ENCODE peak calls at places on chromosomes 2 and 18, in six cellular contexts. One of them, this sample, is unnamed.

GRCh38 chr2:219433666-219434467 is 776 bp upstream of the SPEG start:
- DNase-seq in fibroblast of mammary gland: peak; percentile 71
- DNase-seq in glutamatergic neuron: peak; percentile 69
- DNase-seq in GM13976: no peak
- DNase-seq in heart left ventricle: no peak
- DNase-seq in uterus: no peak
- DNase-seq in this sample: peak; percentile 27

GRCh38 chr2:25286025-25286400 is 55.7 kb downstream of the DNMT3A start:
- DNase-seq in GM13976: peak; percentile 82
- DNase-seq in glutamatergic neuron: no peak
- DNase-seq in heart left ventricle: no peak
- DNase-seq in fibroblast of mammary gland: no peak
- DNase-seq in uterus: no peak
- DNase-seq in this sample: no peak

GRCh38 chr2:30259827-30260679 is 28.7 kb downstream of the LBH start:
- DNase-seq in glutamatergic neuron: no peak
- DNase-seq in GM13976: no peak
- DNase-seq in uterus: no peak
- DNase-seq in fibroblast of mammary gland: no peak
- DNase-seq in heart left ventricle: no peak
- DNase-seq in this sample: no peak

GRCh38 chr2:241514545-241514944 is 6.2 kb upstream of the STK25 start:
- DNase-seq in GM13976: no peak
- DNase-seq in glutamatergic neuron: no peak
- DNase-seq in fibroblast of mammary gland: no peak
- DNase-seq in uterus: no peak
- DNase-seq in heart left ventricle: no peak
- DNase-seq in this sample: no peak

GRCh38 chr2:187709063-187709462 is 154.8 kb upstream of the TFPI start:
- DNase-seq in fibroblast of mammary gland: no peak
- DNase-seq in heart left ventricle: no peak
- DNase-seq in uterus: no peak
- DNase-seq in glutamatergic neuron: no peak
- DNase-seq in GM13976: no peak
- DNase-seq in this sample: no peak

GRCh38 chr2:40178171-40178778 is 273.6 kb downstream of the SLC8A1 start:
- DNase-seq in fibroblast of mammary gland: no peak
- DNase-seq in heart left ventricle: no peak
- DNase-seq in GM13976: no peak
- DNase-seq in glutamatergic neuron: no peak
- DNase-seq in uterus: no peak
- DNase-seq in this sample: no peak

GRCh38 chr2:147760984-147761383 is 83.8 kb upstream of the ACVR2A start:
- DNase-seq in heart left ventricle: no peak
- DNase-seq in uterus: no peak
- DNase-seq in glutamatergic neuron: no peak
- DNase-seq in GM13976: no peak
- DNase-seq in fibroblast of mammary gland: peak; percentile 6
- DNase-seq in this sample: no peak

GRCh38 chr2:207465894-207466293 is 63.9 kb upstream of the CREB1 start:
- DNase-seq in uterus: no peak
- DNase-seq in glutamatergic neuron: no peak
- DNase-seq in GM13976: no peak
- DNase-seq in fibroblast of mammary gland: peak; percentile 44
- DNase-seq in heart left ventricle: no peak
- DNase-seq in this sample: no peak

GRCh38 chr2:40516604-40517003 is 64.7 kb upstream of the SLC8A1 start:
- DNase-seq in fibroblast of mammary gland: no peak
- DNase-seq in uterus: no peak
- DNase-seq in GM13976: no peak
- DNase-seq in heart left ventricle: no peak
- DNase-seq in glutamatergic neuron: no peak
- DNase-seq in this sample: no peak

GRCh38 chr2:37414470-37414949 is 70.1 kb downstream of the QPCT start:
- DNase-seq in heart left ventricle: no peak
- DNase-seq in uterus: no peak
- DNase-seq in GM13976: peak; percentile 70
- DNase-seq in fibroblast of mammary gland: peak; percentile 81
- DNase-seq in glutamatergic neuron: no peak
- DNase-seq in this sample: peak; percentile 65

GRCh38 chr2:108490506-108491122 is 41.6 kb downstream of the GCC2 start:
- DNase-seq in uterus: no peak
- DNase-seq in GM13976: no peak
- DNase-seq in fibroblast of mammary gland: no peak
- DNase-seq in heart left ventricle: no peak
- DNase-seq in glutamatergic neuron: no peak
- DNase-seq in this sample: no peak

GRCh38 chr2:134636714-134637113 is 82.1 kb downstream of the TMEM163 start:
- DNase-seq in heart left ventricle: no peak
- DNase-seq in glutamatergic neuron: no peak
- DNase-seq in uterus: no peak
- DNase-seq in GM13976: no peak
- DNase-seq in fibroblast of mammary gland: no peak
- DNase-seq in this sample: no peak

GRCh38 chr18:44651918-44652317 is 28.8 kb upstream of the SETBP1 start:
- DNase-seq in fibroblast of mammary gland: no peak
- DNase-seq in uterus: no peak
- DNase-seq in GM13976: no peak
- DNase-seq in glutamatergic neuron: no peak
- DNase-seq in heart left ventricle: no peak
- DNase-seq in this sample: no peak

GRCh38 chr2:74648009-74648443 is at the start of gene M1AP:
- DNase-seq in glutamatergic neuron: peak; percentile 35
- DNase-seq in GM13976: peak; percentile 51
- DNase-seq in uterus: no peak
- DNase-seq in heart left ventricle: no peak
- DNase-seq in fibroblast of mammary gland: no peak
- DNase-seq in this sample: no peak

GRCh38 chr18:47316924-47317323 is 65.5 kb upstream of the SKOR2 start:
- DNase-seq in GM13976: no peak
- DNase-seq in heart left ventricle: no peak
- DNase-seq in fibroblast of mammary gland: no peak
- DNase-seq in glutamatergic neuron: no peak
- DNase-seq in uterus: no peak
- DNase-seq in this sample: no peak

GRCh38 chr18:52322307-52322706 is 17.7 kb upstream of the DCC start:
- DNase-seq in GM13976: no peak
- DNase-seq in heart left ventricle: no peak
- DNase-seq in glutamatergic neuron: no peak
- DNase-seq in fibroblast of mammary gland: no peak
- DNase-seq in uterus: no peak
- DNase-seq in this sample: no peak

GRCh38 chr2:216049452-216049851 is 32.2 kb downstream of the PECR start:
- DNase-seq in heart left ventricle: no peak
- DNase-seq in fibroblast of mammary gland: no peak
- DNase-seq in glutamatergic neuron: no peak
- DNase-seq in uterus: no peak
- DNase-seq in GM13976: no peak
- DNase-seq in this sample: no peak

GRCh38 chr2:197269173-197269572 is 41.4 kb downstream of the ANKRD44 start:
- DNase-seq in uterus: no peak
- DNase-seq in glutamatergic neuron: no peak
- DNase-seq in GM13976: peak; percentile 43
- DNase-seq in heart left ventricle: no peak
- DNase-seq in fibroblast of mammary gland: peak; percentile 82
- DNase-seq in this sample: no peak

GRCh38 chr18:5600376-5601071 is 56.7 kb upstream of the EPB41L3 start:
- DNase-seq in uterus: no peak
- DNase-seq in GM13976: no peak
- DNase-seq in glutamatergic neuron: no peak
- DNase-seq in heart left ventricle: no peak
- DNase-seq in fibroblast of mammary gland: peak; percentile 45
- DNase-seq in this sample: peak; percentile 14

GRCh38 chr2:209556354-209556961 is 132.6 kb downstream of the MAP2 start:
- DNase-seq in fibroblast of mammary gland: peak; percentile 64
- DNase-seq in uterus: no peak
- DNase-seq in glutamatergic neuron: no peak
- DNase-seq in GM13976: peak; percentile 36
- DNase-seq in heart left ventricle: no peak
- DNase-seq in this sample: peak; percentile 62

GRCh38 chr18:57802869-57803118 is 321 bp downstream of the ATP8B1 start:
- DNase-seq in glutamatergic neuron: no peak
- DNase-seq in heart left ventricle: no peak
- DNase-seq in uterus: no peak
- DNase-seq in fibroblast of mammary gland: no peak
- DNase-seq in GM13976: no peak
- DNase-seq in this sample: no peak

GRCh38 chr2:190781604-190782198 is 98.9 kb upstream of the GLS start:
- DNase-seq in GM13976: peak; percentile 70
- DNase-seq in fibroblast of mammary gland: peak; percentile 76
- DNase-seq in uterus: no peak
- DNase-seq in glutamatergic neuron: peak; percentile 32
- DNase-seq in heart left ventricle: no peak
- DNase-seq in this sample: peak; percentile 59

GRCh38 chr2:101401316-101401660 is 14.0 kb upstream of the CREG2 start:
- DNase-seq in heart left ventricle: no peak
- DNase-seq in fibroblast of mammary gland: no peak
- DNase-seq in GM13976: no peak
- DNase-seq in uterus: no peak
- DNase-seq in glutamatergic neuron: no peak
- DNase-seq in this sample: no peak

GRCh38 chr2:209389124-209389523 is 34.7 kb upstream of the MAP2 start:
- DNase-seq in fibroblast of mammary gland: no peak
- DNase-seq in glutamatergic neuron: no peak
- DNase-seq in GM13976: no peak
- DNase-seq in uterus: no peak
- DNase-seq in heart left ventricle: no peak
- DNase-seq in this sample: no peak

GRCh38 chr18:36460324-36460850 is 162.9 kb downstream of the FHOD3 start:
- DNase-seq in glutamatergic neuron: no peak
- DNase-seq in uterus: no peak
- DNase-seq in heart left ventricle: no peak
- DNase-seq in fibroblast of mammary gland: no peak
- DNase-seq in GM13976: no peak
- DNase-seq in this sample: no peak

GRCh38 chr2:169662744-169663143 is 31.5 kb downstream of the CFAP210 start:
- DNase-seq in glutamatergic neuron: no peak
- DNase-seq in uterus: no peak
- DNase-seq in heart left ventricle: no peak
- DNase-seq in fibroblast of mammary gland: no peak
- DNase-seq in GM13976: no peak
- DNase-seq in this sample: no peak

GRCh38 chr2:169663247-169663646 is 31.0 kb downstream of the CFAP210 start:
- DNase-seq in heart left ventricle: no peak
- DNase-seq in GM13976: no peak
- DNase-seq in uterus: no peak
- DNase-seq in fibroblast of mammary gland: no peak
- DNase-seq in glutamatergic neuron: no peak
- DNase-seq in this sample: no peak

GRCh38 chr2:169664978-169665930 is 29.0 kb downstream of the CFAP210 start:
- DNase-seq in heart left ventricle: no peak
- DNase-seq in fibroblast of mammary gland: no peak
- DNase-seq in uterus: no peak
- DNase-seq in glutamatergic neuron: no peak
- DNase-seq in GM13976: no peak
- DNase-seq in this sample: no peak

GRCh38 chr2:169667583-169667982 is 26.6 kb downstream of the CFAP210 start:
- DNase-seq in uterus: no peak
- DNase-seq in fibroblast of mammary gland: no peak
- DNase-seq in heart left ventricle: no peak
- DNase-seq in GM13976: no peak
- DNase-seq in glutamatergic neuron: no peak
- DNase-seq in this sample: no peak

DNA sequence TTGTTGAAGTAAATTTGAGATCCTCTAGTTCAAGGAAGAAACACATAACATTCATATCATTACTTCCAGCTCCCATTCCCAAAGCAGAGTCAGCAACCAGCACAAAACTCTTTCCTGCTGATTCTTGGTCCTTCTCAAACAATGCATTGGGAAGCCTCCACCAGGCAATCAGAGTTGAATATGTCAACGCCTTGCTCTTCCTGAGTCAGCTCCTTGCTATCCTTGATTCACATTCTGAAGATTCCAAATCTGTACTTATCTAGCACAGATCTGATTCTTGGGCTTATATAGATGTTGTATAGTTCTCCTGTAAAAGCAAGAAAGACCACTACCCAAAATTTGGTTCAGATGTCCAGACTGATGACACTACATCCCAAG is 29.6 kb downstream of the CFAP210 start:
- DNase-seq in GM13976: no peak
- DNase-seq in heart left ventricle: no peak
- DNase-seq in fibroblast of mammary gland: no peak
- DNase-seq in uterus: no peak
- DNase-seq in glutamatergic neuron: no peak
- DNase-seq in this sample: no peak
- TF ChIP-seq CTCF in GM13976: no peak
- TF ChIP-seq CTCF in heart left ventricle: no peak
- TF ChIP-seq CTCF in fibroblast of mammary gland: no peak
- TF ChIP-seq CTCF in uterus: no peak
- TF ChIP-seq CTCF in glutamatergic neuron: no peak
- TF ChIP-seq CTCF in this sample: no peak

GRCh38 chr18:63339920-63340484 is 20.4 kb upstream of the BCL2 start:
- DNase-seq in fibroblast of mammary gland: peak; percentile 58
- DNase-seq in GM13976: no peak
- DNase-seq in uterus: no peak
- DNase-seq in heart left ventricle: no peak
- DNase-seq in glutamatergic neuron: peak; percentile 47
- DNase-seq in this sample: peak; percentile 37
- TF ChIP-seq CTCF in fibroblast of mammary gland: peak; percentile 50
- TF ChIP-seq CTCF in GM13976: peak; percentile 9
- TF ChIP-seq CTCF in uterus: peak; percentile 34
- TF ChIP-seq CTCF in heart left ventricle: peak; percentile 43
- TF ChIP-seq CTCF in glutamatergic neuron: peak; percentile 68
- TF ChIP-seq CTCF in this sample: peak; percentile 46

DNA sequence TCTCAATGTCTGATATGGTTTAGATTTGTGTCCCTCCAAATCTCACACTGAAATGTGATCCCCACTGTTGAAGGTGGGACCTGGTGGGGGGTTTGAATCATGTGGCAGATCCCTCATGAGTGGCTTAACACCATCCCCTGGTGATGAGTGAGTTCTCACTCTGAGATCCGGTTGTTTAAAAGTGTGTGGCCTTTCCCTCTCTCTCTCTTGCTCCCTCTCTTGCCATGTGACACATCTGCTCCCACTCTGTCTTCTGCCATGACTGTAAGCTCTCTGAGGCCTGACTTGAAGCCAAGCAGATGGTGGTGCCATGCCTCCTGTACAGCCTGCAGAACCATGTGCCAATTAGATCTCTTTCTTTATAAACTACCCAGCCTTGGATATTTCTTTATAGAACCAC is 108.8 kb downstream of the RBMS1 start:
- DNase-seq in heart left ventricle: no peak
- DNase-seq in fibroblast of mammary gland: peak; percentile 42
- DNase-seq in GM13976: no peak
- DNase-seq in glutamatergic neuron: no peak
- DNase-seq in uterus: no peak
- DNase-seq in this sample: no peak
- TF ChIP-seq CTCF in heart left ventricle: no peak
- TF ChIP-seq CTCF in fibroblast of mammary gland: no peak
- TF ChIP-seq CTCF in GM13976: no peak
- TF ChIP-seq CTCF in glutamatergic neuron: no peak
- TF ChIP-seq CTCF in uterus: no peak
- TF ChIP-seq CTCF in this sample: no peak

DNA sequence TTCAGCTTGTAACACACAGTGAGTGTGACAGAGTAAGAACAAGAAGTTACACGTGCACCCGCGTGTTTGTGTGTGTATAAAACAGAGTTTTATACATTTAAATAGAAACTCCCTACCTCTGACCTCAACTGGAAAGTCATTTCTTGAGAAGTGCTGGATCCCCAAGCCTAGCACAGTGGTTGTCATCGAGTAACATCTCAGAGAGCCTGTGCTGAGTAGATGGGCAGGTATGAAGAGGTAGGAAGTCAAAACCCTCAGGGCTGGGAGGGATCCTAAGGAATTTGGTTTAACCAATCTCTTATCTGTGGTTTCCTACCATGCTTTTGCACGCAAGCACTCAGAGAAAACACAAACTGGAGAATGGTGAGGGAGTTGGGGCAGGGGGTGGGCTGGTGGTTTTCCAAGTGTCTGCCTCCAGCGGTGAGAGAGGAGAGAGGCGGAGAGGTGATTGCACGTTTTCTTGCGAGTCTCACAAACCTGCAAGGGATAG is 9.2 kb downstream of the ACOXL start:
- DNase-seq in uterus: no peak
- DNase-seq in heart left ventricle: no peak
- DNase-seq in fibroblast of mammary gland: no peak
- DNase-seq in GM13976: no peak
- DNase-seq in glutamatergic neuron: no peak
- DNase-seq in this sample: peak; percentile 39
- TF ChIP-seq CTCF in uterus: no peak
- TF ChIP-seq CTCF in heart left ventricle: no peak
- TF ChIP-seq CTCF in fibroblast of mammary gland: no peak
- TF ChIP-seq CTCF in GM13976: no peak
- TF ChIP-seq CTCF in glutamatergic neuron: no peak
- TF ChIP-seq CTCF in this sample: no peak